ENCODE peak calls at places on chromosomes 2 and 18, in ten cellular contexts. D is upper lobe of right lung; F is heart left ventricle; A is mammary epithelial cell; Y is WERI-Rb-1; X is fibroblast of lung; J is CD8-positive, alpha-beta memory T cell; O is CD4-positive, CD25-positive, alpha-beta regulatory T cell; G is heart right ventricle; V is cardiac muscle cell. K is an unnamed sample.

GRCh38 chr2:240296611-240297552 is 138.6 kb upstream of the GPC1 start:
- DNase-seq in D (peak), F (peak), A (no peak), Y (no peak), X (no peak), J (no peak), O (no peak), G (peak), V (no peak), K (peak)

GRCh38 chr2:103462101-103462500 is 700.3 kb downstream of the TMEM182 start:
- DNase-seq in D (no peak), F (no peak), A (no peak), Y (no peak), X (no peak), J (no peak), O (no peak), G (no peak), V (no peak), K (no peak)

GRCh38 chr18:37529863-37530262 is 35.7 kb downstream of the CELF4 start:
- DNase-seq in D (no peak), F (no peak), A (no peak), Y (no peak), X (no peak), J (no peak), O (no peak), G (peak), V (peak), K (no peak)

GRCh38 chr18:21996261-21996892 is 173.0 kb upstream of the GATA6 start:
- DNase-seq in D (no peak), F (peak), A (no peak), Y (no peak), X (peak), J (no peak), O (no peak), G (no peak), V (peak), K (no peak)

GRCh38 chr2:202541137-202541536 is 93.6 kb upstream of the FAM117B start:
- DNase-seq in D (no peak), F (no peak), A (no peak), Y (no peak), X (peak), J (no peak), O (no peak), G (peak), V (peak), K (no peak)

GRCh38 chr2:116769515-116769914 is 1045.0 kb upstream of the DDX18 start:
- DNase-seq in D (no peak), F (no peak), A (no peak), Y (no peak), X (no peak), J (no peak), O (no peak), G (no peak), V (no peak), K (no peak)

GRCh38 chr18:69759046-69759445 is 188.6 kb downstream of the CD226 start:
- DNase-seq in D (no peak), F (no peak), A (no peak), Y (no peak), X (peak), J (no peak), O (no peak), G (no peak), V (no peak), K (no peak)

GRCh38 chr2:10972683-10973433 is 61.1 kb downstream of the KCNF1 start:
- DNase-seq in D (no peak), F (no peak), A (no peak), Y (no peak), X (no peak), J (no peak), O (no peak), G (no peak), V (no peak), K (no peak)

GRCh38 chr18:11268691-11269686 is 119.6 kb upstream of the PIEZO2 start:
- DNase-seq in D (no peak), F (no peak), A (no peak), Y (no peak), X (no peak), J (no peak), O (no peak), G (no peak), V (peak), K (peak)

GRCh38 chr2:148848146-148848545 is 26.9 kb upstream of the KIF5C start:
- DNase-seq in D (no peak), F (no peak), A (no peak), Y (no peak), X (no peak), J (no peak), O (no peak), G (no peak), V (no peak), K (no peak)

GRCh38 chr18:69569133-69569532 is 168.4 kb downstream of the DOK6 start:
- DNase-seq in D (no peak), F (no peak), A (no peak), Y (no peak), X (no peak), J (no peak), O (no peak), G (no peak), V (no peak), K (no peak)

GRCh38 chr2:85390941-85391669 is 19.1 kb downstream of the CAPG start:
- DNase-seq in D (peak), F (peak), A (no peak), Y (peak), X (peak), J (peak), O (peak), G (peak), V (peak), K (peak)

GRCh38 chr2:27123302-27124150 is at the start of gene ABHD1:
- DNase-seq in D (peak), F (peak), A (no peak), Y (peak), X (peak), J (peak), O (peak), G (peak), V (peak), K (peak)

GRCh38 chr2:222561817-222562424 is 94.0 kb downstream of the FARSB start:
- DNase-seq in D (no peak), F (no peak), A (peak), Y (peak), X (peak), J (no peak), O (peak), G (peak), V (peak), K (no peak)

GRCh38 chr2:215833531-215834162 is 179.7 kb downstream of the MREG start:
- DNase-seq in D (no peak), F (no peak), A (peak), Y (no peak), X (peak), J (no peak), O (no peak), G (no peak), V (peak), K (no peak)

GRCh38 chr18:1253825-1254224 is 349.2 kb downstream of the ADCYAP1 start:
- DNase-seq in D (no peak), F (no peak), A (no peak), Y (no peak), X (no peak), J (no peak), O (no peak), G (no peak), V (no peak), K (no peak)

GRCh38 chr2:134087371-134087921 is 166.4 kb upstream of the MGAT5 start:
- DNase-seq in D (no peak), F (no peak), A (no peak), Y (peak), X (peak), J (no peak), O (no peak), G (no peak), V (no peak), K (no peak)

GRCh38 chr2:85844486-85844885 is 44.3 kb downstream of the ST3GAL5 start:
- DNase-seq in D (no peak), F (no peak), A (no peak), Y (no peak), X (peak), J (no peak), O (no peak), G (no peak), V (no peak), K (no peak)

GRCh38 chr2:187499941-187500532 is 52.0 kb upstream of the CALCRL start:
- DNase-seq in D (no peak), F (peak), A (peak), Y (peak), X (peak), J (no peak), O (no peak), G (peak), V (peak), K (no peak)

GRCh38 chr18:58045265-58046086 is 1.4 kb downstream of the NEDD4L start:
- DNase-seq in D (peak), F (peak), A (peak), Y (peak), X (peak), J (peak), O (peak), G (peak), V (peak), K (peak)

GRCh38 chr18:8424481-8424880 is 184.8 kb upstream of the RAB12 start:
- DNase-seq in D (no peak), F (no peak), A (no peak), Y (no peak), X (peak), J (no peak), O (no peak), G (no peak), V (no peak), K (no peak)

GRCh38 chr2:134002391-134002790 is 251.5 kb upstream of the MGAT5 start:
- DNase-seq in D (no peak), F (no peak), A (peak), Y (no peak), X (peak), J (no peak), O (no peak), G (no peak), V (no peak), K (no peak)

GRCh38 chr2:172283476-172283875 is 143.9 kb upstream of the ITGA6 start:
- DNase-seq in D (no peak), F (no peak), A (no peak), Y (no peak), X (peak), J (no peak), O (no peak), G (no peak), V (peak), K (peak)

GRCh38 chr2:14401838-14402237 is 230.7 kb upstream of the LRATD1 start:
- DNase-seq in D (no peak), F (no peak), A (no peak), Y (peak), X (no peak), J (no peak), O (no peak), G (no peak), V (no peak), K (no peak)

GRCh38 chr2:105125428-105125827 is 87.6 kb downstream of the MRPS9 start:
- DNase-seq in D (no peak), F (no peak), A (no peak), Y (peak), X (no peak), J (no peak), O (no peak), G (no peak), V (no peak), K (no peak)

GRCh38 chr2:6452702-6453481 is 412.8 kb downstream of the CMPK2 start:
- DNase-seq in D (no peak), F (no peak), A (no peak), Y (no peak), X (peak), J (no peak), O (no peak), G (no peak), V (no peak), K (no peak)

GRCh38 chr2:106885981-106886915 is at the start of gene ST6GAL2:
- DNase-seq in D (no peak), F (no peak), A (peak), Y (no peak), X (peak), J (no peak), O (no peak), G (no peak), V (peak), K (peak)

GRCh38 chr2:273338-273737 is 8.6 kb downstream of the ACP1 start:
- DNase-seq in D (no peak), F (no peak), A (no peak), Y (no peak), X (no peak), J (no peak), O (no peak), G (no peak), V (no peak), K (no peak)

GRCh38 chr18:64165906-64166305 is 17.0 kb upstream of the LINC00305 start:
- DNase-seq in D (no peak), F (no peak), A (no peak), Y (no peak), X (peak), J (no peak), O (no peak), G (no peak), V (no peak), K (no peak)

GRCh38 chr2:176109955-176110345 is 2.9 kb downstream of the HOXD11 start:
- DNase-seq in D (no peak), F (no peak), A (no peak), Y (no peak), X (no peak), J (no peak), O (no peak), G (no peak), V (no peak), K (no peak)

GRCh38 chr2:176110975-176111663 is 4.0 kb downstream of the HOXD11 start:
- DNase-seq in D (no peak), F (no peak), A (no peak), Y (peak), X (peak), J (no peak), O (no peak), G (no peak), V (peak), K (peak)

GRCh38 chr2:176106636-176107539 is at the start of gene HOXD11:
- DNase-seq in D (no peak), F (no peak), A (peak), Y (no peak), X (peak), J (no peak), O (no peak), G (no peak), V (peak), K (peak)

GRCh38 chr2:176107731-176108181 is 676 bp downstream of the HOXD11 start:
- DNase-seq in D (no peak), F (no peak), A (no peak), Y (no peak), X (no peak), J (no peak), O (no peak), G (no peak), V (no peak), K (no peak)

GRCh38 chr2:176109226-176109954 is 2.3 kb downstream of the HOXD11 start:
- DNase-seq in D (no peak), F (no peak), A (no peak), Y (no peak), X (no peak), J (no peak), O (no peak), G (no peak), V (no peak), K (peak)
- H3K27ac ChIP-seq in D (no peak), F (peak), A (no peak), Y (no peak), X (no peak), J (no peak), O (no peak), G (no peak), V (no peak), K (no peak)

GRCh38 chr2:160379399-160379798 is 114.2 kb downstream of the RBMS1 start:
- DNase-seq in D (no peak), F (no peak), A (peak), Y (no peak), X (peak), J (no peak), O (no peak), G (no peak), V (peak), K (no peak)
- H3K27ac ChIP-seq in D (peak), F (peak), A (no peak), Y (no peak), X (peak), J (no peak), O (no peak), G (peak), V (no peak), K (peak)

DNA sequence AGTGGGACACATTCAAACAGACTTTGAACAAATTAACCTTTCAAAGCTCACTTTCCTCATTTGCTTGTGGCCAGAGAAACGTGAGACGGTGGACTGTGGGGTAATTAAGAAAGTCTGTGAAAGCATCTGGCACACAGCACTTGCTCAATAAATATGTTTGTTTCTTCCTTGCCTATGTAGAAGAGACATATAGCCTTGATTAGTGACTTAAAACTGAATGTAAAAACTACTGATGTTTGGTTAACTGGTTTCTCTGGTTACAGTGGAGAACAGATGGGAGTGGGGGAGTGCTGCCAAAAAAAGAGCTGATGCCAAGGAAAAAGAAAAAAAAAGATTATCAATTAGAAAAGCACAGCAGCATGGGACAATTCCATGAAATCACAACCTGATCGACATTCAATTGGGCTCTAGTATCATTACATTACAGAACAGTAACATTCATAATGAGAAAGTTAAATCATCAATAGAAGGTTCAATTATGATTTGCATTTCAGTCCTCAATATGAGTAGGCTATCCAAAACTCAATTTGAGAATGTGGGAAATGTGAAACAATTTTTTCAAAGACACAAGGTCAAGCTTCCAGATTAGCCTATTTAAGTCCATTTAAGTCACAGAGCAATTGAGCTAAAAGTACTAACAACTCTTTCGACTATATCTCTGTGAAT is 14.7 kb downstream of the CUL3 start:
- DNase-seq in D (no peak), F (no peak), A (no peak), Y (no peak), X (peak), J (no peak), O (no peak), G (peak), V (peak), K (no peak)
- H3K27ac ChIP-seq in D (no peak), F (no peak), A (no peak), Y (no peak), X (peak), J (no peak), O (no peak), G (no peak), V (peak), K (peak)

GRCh38 chr18:35582310-35582682 is 756 bp downstream of the GALNT1 start:
- DNase-seq in D (no peak), F (no peak), A (no peak), Y (no peak), X (no peak), J (no peak), O (no peak), G (no peak), V (no peak), K (peak)
- H3K27ac ChIP-seq in D (peak), F (peak), A (peak), Y (no peak), X (no peak), J (peak), O (no peak), G (peak), V (no peak), K (peak)